ENCODE peak calls at places on chromosomes 16 and 17, in four cellular contexts. Y, T, C and F are unnamed samples.

GRCh38 chr16:78195868-78196267 is 96.4 kb downstream of the WWOX start:
- DNase-seq in Y (no peak), T (no peak), C (no peak), F (no peak)

GRCh38 chr17:8793649-8794048 is 5.5 kb downstream of the MFSD6L start:
- DNase-seq in T (no peak), Y (no peak), C (no peak), F (no peak)

GRCh38 chr17:40325156-40326013 is 16.4 kb downstream of the RARA start:
- DNase-seq in T (no peak), Y (no peak), C (no peak), F (no peak)

GRCh38 chr17:50447870-50448573 is 20.7 kb downstream of the CHAD start:
- DNase-seq in T (no peak), Y (no peak), C (peak), F (no peak)

GRCh38 chr17:36602030-36602737 is 801 bp downstream of the MRM1 start:
- DNase-seq in C (no peak), Y (no peak), T (no peak), F (no peak)

GRCh38 chr16:3026609-3027487 is 3.0 kb downstream of the THOC6 start:
- DNase-seq in C (no peak), Y (no peak), T (no peak), F (no peak)

GRCh38 chr16:48102083-48103008 is 53.4 kb downstream of the ABCC12 start:
- DNase-seq in Y (no peak), C (no peak), T (no peak), F (no peak)

GRCh38 chr17:82143333-82143732 is 45.3 kb upstream of the FASN start:
- DNase-seq in Y (no peak), T (no peak), C (no peak), F (no peak)

GRCh38 chr17:81837641-81838040 is 2.8 kb upstream of the PPP1R27 start:
- DNase-seq in T (no peak), Y (no peak), C (peak), F (no peak)

GRCh38 chr17:74201250-74201649 is 2.2 kb upstream of the RPL38 start:
- DNase-seq in C (no peak), T (no peak), Y (no peak), F (no peak)

GRCh38 chr17:76540381-76541300 is 797 bp downstream of the PRCD start:
- DNase-seq in Y (peak), T (no peak), C (peak), F (peak)

DNA sequence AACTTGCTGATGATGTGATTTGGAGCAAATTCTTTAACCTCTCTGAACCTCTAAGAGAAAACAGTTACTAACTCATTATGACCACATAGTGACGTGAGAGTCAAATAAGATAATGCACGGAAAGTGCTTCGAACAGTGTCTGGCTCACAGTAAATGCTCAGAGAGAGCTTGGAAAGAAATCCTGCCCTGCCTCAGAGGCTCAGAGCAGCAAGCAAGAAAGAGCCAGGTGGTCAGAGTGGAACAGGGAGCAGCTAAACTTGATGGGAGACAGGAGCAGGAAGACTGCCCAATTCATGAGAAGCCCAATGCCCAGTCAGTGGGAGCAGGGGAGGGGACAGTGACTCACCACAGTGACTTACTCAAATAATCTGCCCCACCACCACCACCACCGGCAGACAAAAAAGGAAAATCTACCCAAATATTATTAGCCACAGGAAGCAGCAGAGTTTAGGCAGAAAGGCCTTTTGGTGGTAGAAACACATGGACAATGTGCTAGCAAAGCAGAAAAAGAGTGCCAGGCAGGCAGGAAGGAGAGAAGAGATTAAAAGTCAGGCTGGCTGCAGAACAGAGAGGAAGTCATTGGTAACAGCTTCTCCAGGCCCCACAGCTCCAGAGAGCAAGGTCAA is 24.0 kb upstream of the CCL1 start:
- DNase-seq in Y (no peak), T (no peak), C (no peak), F (no peak)
- TF ChIP-seq CHD4 in Y (no peak), T (no peak), C (no peak), F (no peak)

GRCh38 chr16:47019563-47019962 is 46.1 kb upstream of the DNAJA2 start:
- DNase-seq in Y (no peak), C (no peak), T (no peak), F (no peak)

GRCh38 chr16:47016700-47017133 is 43.2 kb upstream of the DNAJA2 start:
- DNase-seq in T (peak), Y (no peak), C (no peak), F (peak)

GRCh38 chr16:47017636-47018035 is 44.2 kb upstream of the DNAJA2 start:
- DNase-seq in Y (no peak), C (no peak), T (no peak), F (no peak)

GRCh38 chr16:47013910-47014309 is 40.4 kb upstream of the DNAJA2 start:
- DNase-seq in Y (no peak), T (no peak), C (no peak), F (no peak)

DNA sequence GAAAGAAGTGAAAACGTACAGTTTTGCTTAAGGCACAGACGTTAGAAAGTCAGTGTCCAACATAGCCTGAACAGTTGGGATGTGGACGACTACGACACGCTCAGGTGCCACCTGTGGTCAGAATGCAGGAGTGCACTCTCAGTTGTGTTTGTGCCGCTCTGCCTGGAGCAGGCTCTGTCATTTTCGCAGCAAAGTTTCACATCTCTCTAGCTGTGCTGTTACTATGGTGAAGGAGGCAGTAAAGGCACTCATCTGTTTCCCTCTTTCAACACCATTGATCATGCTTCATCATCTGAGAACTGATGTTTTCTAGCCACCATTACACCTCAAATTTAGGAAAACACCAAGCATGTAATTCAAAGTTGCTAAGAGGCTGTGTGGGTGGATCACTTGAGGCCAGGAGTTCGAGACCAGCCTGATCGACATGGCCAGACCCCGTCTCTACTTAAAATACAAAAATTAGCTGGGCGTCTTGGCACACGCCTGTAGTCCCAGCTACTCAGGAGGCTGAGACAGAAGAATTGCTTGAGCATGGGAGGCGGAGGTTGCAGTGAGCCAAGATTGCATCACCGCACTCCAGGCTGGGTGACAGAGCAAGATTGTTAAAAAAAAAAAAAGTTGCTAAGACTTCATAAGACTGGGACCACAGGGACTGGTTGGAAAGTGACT is 44.9 kb upstream of the DNAJA2 start:
- DNase-seq in Y (peak), T (peak), C (peak), F (peak)
- TF ChIP-seq USF2 in Y (no peak), T (no peak), C (no peak), F (no peak)

GRCh38 chr16:88894681-88895300 is 28.3 kb upstream of the PABPN1L start:
- DNase-seq in T (no peak), C (no peak), Y (no peak), F (no peak)
- TF ChIP-seq CHD4 in T (no peak), C (no peak), Y (no peak), F (no peak)

GRCh38 chr17:64739316-64740058 is 77.4 kb upstream of the SMURF2 start:
- DNase-seq in Y (no peak), T (no peak), C (peak), F (no peak)
- TF ChIP-seq USF2 in Y (no peak), T (no peak), C (no peak), F (no peak)